ENCODE peak calls at places on chromosomes 5 and 9, in four cellular contexts. R is iris pigment epithelial cell, S is posterior cingulate gyrus, I is small intestine. Q is an unnamed sample.

GRCh38 chr9:127761491-127761904 is 17.0 kb downstream of the SH2D3C start:
- DNase-seq in R (no peak), I (no peak), S (no peak), Q (no peak)

GRCh38 chr5:140342287-140342686 is 4.1 kb downstream of the HBEGF start:
- DNase-seq in I (no peak), R (no peak), S (no peak), Q (no peak)

GRCh38 chr9:35073276-35073607 is 817 bp upstream of the VCP start:
- DNase-seq in S (no peak), R (no peak), I (no peak), Q (peak; percentile 29)

GRCh38 chr5:64835266-64835665 is 66.5 kb downstream of the CWC27 start:
- DNase-seq in R (no peak), I (no peak), S (no peak), Q (no peak)

GRCh38 chr5:4738298-4738697 is 401.8 kb upstream of the ADAMTS16 start:
- DNase-seq in I (no peak), R (no peak), S (no peak), Q (no peak)

GRCh38 chr9:78605029-78605930 is 308.4 kb downstream of the PSAT1 start:
- DNase-seq in I (no peak), S (no peak), R (no peak), Q (no peak)

GRCh38 chr9:98709968-98710965 is 1.5 kb upstream of the GABBR2 start:
- DNase-seq in R (peak; percentile 66), S (no peak), I (peak; percentile 6), Q (peak; percentile 57)

GRCh38 chr5:132257131-132258101 is at the start of gene PDLIM4:
- DNase-seq in R (peak; percentile 48), S (no peak), I (no peak), Q (peak; percentile 18)

Q was measured in ELR.